ENCODE peak calls at places on chromosomes 11 and 22, in nine cellular contexts. J, D, A, X, V, B, N, U and S are unnamed samples. For H3K4me1, the result is how much of the 10 kb centered on the place peaks cover.

GRCh38 chr11:74019104-74019738 is 10.3 kb upstream of the UCP3 start:
- DNase-seq in N (no peak), A (no peak), J (peak), U (no peak), D (peak), V (no peak), X (no peak), B (no peak), S (no peak)

GRCh38 chr22:43928418-43929307 is 5.1 kb downstream of the PNPLA3 start:
- DNase-seq in J (no peak), D (no peak), U (no peak), V (no peak), X (no peak), N (no peak), A (no peak), B (no peak), S (no peak)

GRCh38 chr11:13215157-13215556 is 62.4 kb upstream of the BMAL1 start:
- DNase-seq in V (no peak), B (no peak), X (no peak), D (peak), A (no peak), J (peak), U (peak), N (no peak), S (peak)

GRCh38 chr11:7072401-7073028 is 16.3 kb upstream of the RBMXL2 start:
- DNase-seq in A (peak), D (no peak), J (no peak), X (no peak), U (no peak), V (no peak), N (no peak), B (no peak), S (no peak)

GRCh38 chr11:2859706-2860037 is 25.9 kb downstream of the CDKN1C start:
- DNase-seq in V (no peak), D (no peak), X (no peak), N (no peak), B (no peak), A (no peak), J (no peak), U (no peak), S (no peak)

GRCh38 chr22:19706661-19707151 is 7.6 kb upstream of the SEPTIN5 start:
- DNase-seq in A (no peak), D (peak), V (no peak), U (no peak), B (no peak), J (no peak), N (no peak), X (no peak), S (no peak)

GRCh38 chr11:22163394-22163797 is 29.5 kb upstream of the ANO5 start:
- DNase-seq in N (no peak), V (no peak), U (peak), D (peak), X (no peak), A (no peak), J (no peak), B (no peak), S (no peak)

GRCh38 chr11:72618801-72619200 is 55.4 kb downstream of the PDE2A start:
- DNase-seq in U (no peak), D (no peak), X (no peak), A (no peak), N (no peak), V (no peak), B (no peak), J (no peak), S (no peak)

GRCh38 chr11:102561636-102562035 is 31.1 kb upstream of the MMP7 start:
- DNase-seq in U (no peak), X (no peak), N (no peak), D (no peak), B (no peak), A (no peak), V (no peak), J (no peak), S (no peak)
- H3K4me1 ChIP-seq in U (under half), X (under half), N (under half), D (under half), B (under half), A (under half), V (under half), J (under half), S (under half)

GRCh38 chr22:46652930-46653331 is 32.7 kb downstream of the GRAMD4 start:
- DNase-seq in D (no peak), J (peak), V (no peak), N (no peak), U (no peak), B (no peak), A (no peak), X (no peak), S (no peak)
- H3K27ac ChIP-seq in D (no peak), J (no peak), V (no peak), N (peak), U (no peak), B (no peak), A (no peak), X (no peak), S (no peak)

GRCh38 chr11:70110538-70111055 is 32.5 kb downstream of the ANO1 start:
- DNase-seq in B (peak), U (no peak), A (no peak), V (no peak), D (no peak), J (no peak), N (no peak), X (no peak), S (no peak)
- TF ChIP-seq EZH2 in B (no peak), U (no peak), A (no peak), V (no peak), D (no peak), J (no peak), N (no peak), X (no peak), S (no peak)

DNA sequence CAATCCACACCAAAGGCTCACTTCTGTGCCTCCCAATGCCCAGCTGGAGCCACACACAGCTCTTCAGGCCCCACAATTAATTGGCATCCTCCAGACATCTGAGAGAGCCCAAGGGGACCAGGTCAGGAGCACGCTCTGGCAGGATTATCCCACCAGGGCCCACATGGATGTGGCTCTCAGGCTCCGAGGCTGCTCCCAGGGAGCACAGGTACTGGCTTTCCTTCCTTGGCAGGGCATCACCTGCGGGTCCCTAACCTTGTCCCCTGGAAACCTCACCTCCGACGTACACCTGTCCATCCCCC is 54.3 kb downstream of the CD6 start:
- DNase-seq in V (no peak), N (no peak), X (no peak), B (no peak), A (no peak), U (no peak), D (no peak), J (no peak), S (no peak)
- H3K4me1 ChIP-seq in V (under half), N (under half), X (under half), B (under half), A (under half), U (under half), D (under half), J (under half), S (under half)